ENCODE peak calls at places on chromosomes 6 and 20, in six cellular contexts. Z, O, Q, P, D and X are unnamed samples.

GRCh38 chr6:128570439-128571063 is 50.2 kb upstream of the PTPRK start:
- DNase-seq in P (no peak), D (no peak), O (no peak), Z (no peak), Q (no peak), X (no peak)

GRCh38 chr6:6697620-6698019 is 109.1 kb downstream of the LY86 start:
- DNase-seq in P (no peak), D (no peak), Q (peak; percentile 29), Z (no peak), O (no peak), X (no peak)

GRCh38 chr6:17907467-17908229 is 79.8 kb downstream of the KIF13A start:
- DNase-seq in P (no peak), O (peak; percentile 98), Z (peak; percentile 99), D (no peak), Q (peak; percentile 99), X (peak; percentile 79)

GRCh38 chr6:75224303-75224926 is 18.6 kb upstream of the COL12A1 start:
- DNase-seq in Z (no peak), D (no peak), O (no peak), P (no peak), Q (no peak), X (no peak)

GRCh38 chr6:146355521-146356100 is 188.0 kb upstream of the RAB32 start:
- DNase-seq in P (no peak), D (no peak), O (no peak), Z (no peak), Q (no peak), X (no peak)

GRCh38 chr20:41273445-41273844 is 44.1 kb downstream of the ZHX3 start:
- DNase-seq in Q (no peak), O (no peak), D (no peak), P (no peak), Z (no peak), X (no peak)

GRCh38 chr6:27031302-27031701 is 216.2 kb upstream of the PRSS16 start:
- DNase-seq in D (no peak), Z (peak; percentile 33), O (no peak), P (no peak), Q (no peak), X (no peak)

GRCh38 chr20:50877232-50877631 is 54.0 kb downstream of the ADNP start:
- DNase-seq in P (no peak), O (no peak), D (no peak), Z (no peak), Q (no peak), X (no peak)

GRCh38 chr20:41627001-41627400 is 8.8 kb upstream of the CHD6 start:
- DNase-seq in D (no peak), Q (no peak), Z (no peak), O (no peak), P (no peak), X (no peak)

GRCh38 chr20:51382986-51383821 is 159.3 kb downstream of the NFATC2 start:
- DNase-seq in O (no peak), D (no peak), Q (peak; percentile 39), P (no peak), Z (no peak), X (no peak)

GRCh38 chr20:47610247-47610944 is 108.7 kb downstream of the NCOA3 start:
- DNase-seq in D (peak; percentile 79), Q (peak; percentile 74), P (peak; percentile 31), Z (peak; percentile 89), O (peak; percentile 79), X (peak; percentile 49)

GRCh38 chr6:30885481-30885998 is 1.2 kb downstream of the DDR1 start:
- DNase-seq in Z (peak; percentile 30), O (peak; percentile 24), D (no peak), P (no peak), Q (peak; percentile 21), X (no peak)

GRCh38 chr6:29005183-29005885 is at the start of gene ZNF311:
- DNase-seq in O (no peak), Z (peak; percentile 79), D (no peak), Q (peak; percentile 64), P (no peak), X (no peak)

GRCh38 chr6:73713426-73714147 is 17.6 kb downstream of the CD109 start:
- DNase-seq in P (no peak), Q (no peak), Z (peak; percentile 26), O (no peak), D (no peak), X (no peak)

GRCh38 chr6:73706971-73707370 is 11.0 kb downstream of the CD109 start:
- DNase-seq in Q (no peak), P (no peak), Z (no peak), D (no peak), O (no peak), X (no peak)

GRCh38 chr6:73710948-73711347 is 14.9 kb downstream of the CD109 start:
- DNase-seq in P (no peak), D (no peak), Q (no peak), Z (no peak), O (no peak), X (no peak)

GRCh38 chr6:73712536-73712935 is 16.5 kb downstream of the CD109 start:
- DNase-seq in O (no peak), Z (no peak), P (no peak), Q (peak; percentile 43), D (no peak), X (no peak)

DNA sequence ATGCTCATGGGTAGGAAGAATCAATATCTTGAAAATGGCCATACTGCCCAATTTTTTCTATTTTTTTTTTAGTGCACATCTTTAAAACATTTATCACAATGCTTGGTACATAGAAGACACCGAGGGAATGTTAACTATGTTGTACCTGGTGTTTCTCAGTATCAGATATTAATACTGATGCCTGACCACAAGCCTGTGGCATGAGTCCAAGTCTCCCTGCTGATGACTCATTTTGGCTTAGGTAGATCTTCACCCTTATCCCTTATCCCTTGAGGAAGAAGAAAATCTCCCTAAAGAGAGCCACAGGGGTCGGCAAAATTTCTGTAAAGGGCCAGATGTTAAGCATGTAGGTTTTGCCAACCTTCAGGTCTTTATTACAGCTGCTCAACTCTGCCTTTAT is 14.5 kb downstream of the CD109 start:
- DNase-seq in D (no peak), Z (peak; percentile 62), O (peak; percentile 41), Q (peak; percentile 47), P (no peak), X (no peak)
- TF ChIP-seq CTCF in D (no peak), Z (no peak), O (no peak), Q (no peak), P (no peak), X (no peak)

DNA sequence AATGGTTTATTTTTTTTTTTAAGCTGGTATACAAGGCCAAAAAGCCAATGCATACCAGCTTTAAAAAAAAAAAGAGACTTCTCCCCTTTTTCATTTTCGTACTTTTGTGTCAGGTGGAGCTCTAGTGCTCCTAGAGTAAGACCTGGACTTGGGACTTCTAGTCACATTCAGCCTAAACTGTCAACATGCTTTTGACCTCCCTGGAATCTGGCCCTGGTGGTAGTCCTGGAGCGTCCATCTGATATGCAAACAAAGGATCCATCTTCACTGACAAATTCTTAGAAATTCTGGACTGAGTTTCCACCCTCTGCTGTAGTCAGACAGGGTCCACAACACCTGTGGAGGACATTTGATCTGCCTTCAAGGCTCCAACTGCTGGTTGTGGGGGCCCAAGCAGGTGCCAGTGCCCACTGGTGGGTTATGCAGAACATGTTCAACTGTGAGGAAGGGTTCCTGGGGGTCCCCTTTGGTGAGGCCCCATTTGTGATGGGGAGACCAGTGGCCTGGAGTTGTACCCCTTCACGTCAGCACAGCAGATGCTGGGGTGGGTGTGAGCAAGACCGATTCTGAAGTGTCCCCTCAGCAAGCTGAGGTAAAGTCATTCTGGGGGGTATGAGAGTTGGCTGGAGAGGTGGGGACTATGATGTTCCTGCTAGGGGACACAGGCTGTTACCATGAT is 12.6 kb upstream of the PCMTD2 start:
- DNase-seq in P (no peak), Q (no peak), O (no peak), Z (no peak), D (no peak), X (peak; percentile 6)
- TF ChIP-seq CTCF in P (no peak), Q (no peak), O (no peak), Z (no peak), D (no peak), X (no peak)

GRCh38 chr20:19834287-19834686 is 76.2 kb downstream of the RIN2 start:
- DNase-seq in P (no peak), O (no peak), D (no peak), Q (no peak), Z (no peak), X (no peak)
- TF ChIP-seq CTCF in P (no peak), O (no peak), D (no peak), Q (no peak), Z (no peak), X (no peak)

GRCh38 chr6:111565316-111566221 is 40.1 kb downstream of the TRAF3IP2 start:
- DNase-seq in Z (no peak), P (no peak), O (no peak), D (no peak), Q (no peak), X (no peak)
- TF ChIP-seq CTCF in Z (no peak), P (no peak), O (peak; percentile 41), D (no peak), Q (no peak), X (no peak)